ENCODE peak calls at places on chromosomes 6 and 20, in seven cellular contexts. K is MM.1S, U is neural progenitor cell, J is hepatocyte, B is PC-3, X is GM23248, I is HCT116. Q is an unnamed sample.

GRCh38 chr6:170022827-170023619 is 267.9 kb downstream of the DLL1 start:
- DNase-seq in K (no peak), U (no peak), J (no peak), B (no peak), X (no peak), I (no peak), Q (peak; percentile 62)

GRCh38 chr6:41637179-41638001 is 878 bp upstream of the MDFI start:
- DNase-seq in K (no peak), U (peak; percentile 62), J (peak; percentile 41), B (peak; percentile 66), X (no peak), I (no peak), Q (peak; percentile 67)

GRCh38 chr6:166556871-166557322 is 29.6 kb downstream of the RAMACL start:
- DNase-seq in K (no peak), U (peak; percentile 33), J (no peak), B (peak; percentile 96), X (peak; percentile 97), I (peak; percentile 86), Q (peak; percentile 48)

GRCh38 chr6:15330174-15330934 is 84.5 kb downstream of the JARID2 start:
- DNase-seq in K (no peak), U (no peak), J (no peak), B (peak; percentile 28), X (peak; percentile 85), I (no peak), Q (no peak)

GRCh38 chr6:83221886-83222479 is 28.8 kb downstream of the RWDD2A start:
- DNase-seq in K (peak; percentile 42), U (peak; percentile 65), J (peak; percentile 72), B (peak; percentile 57), X (peak; percentile 58), I (peak; percentile 18), Q (peak; percentile 75)

GRCh38 chr20:43448748-43449535 is 8.8 kb upstream of the SRSF6 start:
- DNase-seq in K (peak; percentile 40), U (peak; percentile 67), J (peak; percentile 68), B (peak; percentile 74), X (peak; percentile 60), I (peak; percentile 36), Q (peak; percentile 76)

GRCh38 chr20:10501377-10501776 is 66.3 kb downstream of the SLX4IP start:
- DNase-seq in K (no peak), U (no peak), J (no peak), B (no peak), X (no peak), I (no peak), Q (peak; percentile 38)

GRCh38 chr20:2365666-2366065 is 15.0 kb upstream of the TGM6 start:
- DNase-seq in K (no peak), U (no peak), J (no peak), B (no peak), X (no peak), I (no peak), Q (no peak)

GRCh38 chr20:19849341-19850189 is 91.5 kb downstream of the RIN2 start:
- DNase-seq in K (no peak), U (no peak), J (peak; percentile 47), B (no peak), X (peak; percentile 8), I (no peak), Q (no peak)

DNA sequence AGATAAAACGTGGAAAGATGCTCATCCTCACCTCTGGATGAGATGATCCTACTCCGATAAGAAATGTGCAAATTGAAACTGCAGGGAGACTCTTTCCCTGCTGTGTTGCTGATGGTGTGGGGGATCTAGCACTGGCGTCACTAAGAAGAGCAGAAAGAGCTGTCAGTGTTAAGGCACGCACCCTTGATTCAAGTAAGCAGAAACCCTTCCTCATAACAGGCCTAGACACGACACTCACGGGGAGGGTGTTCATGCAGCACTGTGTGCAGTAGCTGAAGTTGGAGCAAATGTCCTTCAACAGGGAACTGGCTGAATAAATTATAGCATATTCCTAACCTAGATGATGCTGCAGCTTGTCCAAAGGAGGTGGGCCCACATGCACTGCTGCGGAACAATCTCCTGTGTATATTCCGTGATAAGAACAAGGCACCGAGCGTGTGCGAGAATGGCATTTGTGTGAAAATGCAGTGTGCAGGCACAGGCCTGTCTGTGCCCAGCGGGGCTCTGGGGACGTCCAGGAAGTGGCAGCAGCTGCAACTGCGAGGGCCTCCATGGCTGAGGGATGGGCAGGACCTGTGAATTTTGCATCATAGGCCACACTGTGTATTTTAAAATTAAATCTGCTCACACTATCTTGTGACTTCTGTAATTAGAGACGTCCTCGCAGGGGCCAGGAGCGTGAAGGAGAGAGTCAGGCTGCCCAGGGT is 64.0 kb downstream of the TCP11 start:
- DNase-seq in K (no peak), U (no peak), J (no peak), B (no peak), X (no peak), I (no peak), Q (no peak)
- H3K4me1 ChIP-seq in K (no peaks in the 10 kb centered on the region), U (no peaks in the 10 kb centered on the region), J (no peaks in the 10 kb centered on the region), B (no peaks in the 10 kb centered on the region), X (no peaks in the 10 kb centered on the region), I (no peaks in the 10 kb centered on the region), Q (no peaks in the 10 kb centered on the region)

GRCh38 chr6:36826520-36827227 is 12.6 kb downstream of the CPNE5 start:
- DNase-seq in K (no peak), U (no peak), J (no peak), B (no peak), X (peak; percentile 29), I (no peak), Q (no peak)

GRCh38 chr6:36825452-36825851 is 13.8 kb downstream of the CPNE5 start:
- DNase-seq in K (no peak), U (no peak), J (no peak), B (no peak), X (no peak), I (no peak), Q (no peak)

GRCh38 chr6:36825996-36826395 is 13.2 kb downstream of the CPNE5 start:
- DNase-seq in K (no peak), U (no peak), J (no peak), B (no peak), X (no peak), I (no peak), Q (no peak)

GRCh38 chr6:36829919-36830544 is 9.2 kb downstream of the CPNE5 start:
- DNase-seq in K (no peak), U (no peak), J (peak; percentile 65), B (no peak), X (no peak), I (no peak), Q (no peak)

DNA sequence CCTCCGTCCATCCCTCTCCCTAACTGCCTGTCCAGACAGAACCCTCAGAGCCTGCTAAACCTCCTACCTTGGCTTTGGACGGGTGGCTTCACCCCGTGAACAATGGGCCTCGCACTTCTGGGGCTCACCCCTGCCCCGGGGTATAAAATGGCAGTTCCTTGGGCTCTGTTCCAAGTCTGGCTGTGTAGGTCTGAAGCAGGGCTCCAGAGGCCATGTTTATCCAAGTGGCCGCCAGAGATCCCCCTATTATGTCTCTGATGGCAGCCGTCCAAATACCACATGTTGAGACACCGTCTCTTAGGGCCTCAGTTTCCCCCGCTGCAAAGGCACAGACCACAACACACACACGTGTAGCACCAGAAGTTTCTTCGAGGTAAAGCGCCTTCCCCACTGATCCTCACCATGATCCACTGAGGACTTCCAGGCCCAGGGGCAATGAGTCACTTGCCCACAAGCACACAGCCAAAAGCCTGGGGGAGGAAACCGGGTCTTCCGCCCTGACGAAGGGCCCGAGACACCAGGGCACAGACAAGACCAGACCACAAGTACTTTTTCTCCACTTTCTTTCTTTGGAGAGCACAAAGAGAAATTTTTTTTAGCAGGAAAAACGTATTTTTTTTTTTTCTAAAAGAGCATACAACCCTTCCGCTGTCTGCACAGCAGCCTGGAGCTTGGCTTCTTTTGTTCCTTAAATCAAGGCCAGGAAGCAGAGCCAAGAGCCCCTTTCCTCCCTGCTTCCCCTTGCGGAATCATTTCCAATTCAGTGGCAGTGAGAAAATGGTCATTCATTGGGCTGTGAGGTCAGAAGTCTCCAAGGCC is 11.8 kb downstream of the CPNE5 start:
- DNase-seq in K (no peak), U (peak; percentile 25), J (no peak), B (peak; percentile 80), X (peak; percentile 43), I (no peak), Q (no peak)
- TF ChIP-seq EZH2phosphoT487 in K (no peak), U (no peak), J (no peak), B (no peak), X (no peak), I (no peak), Q (no peak)

GRCh38 chr6:123802697-123803455 is 789 bp upstream of the NKAIN2 start:
- DNase-seq in K (peak; percentile 91), U (peak; percentile 91), J (peak; percentile 93), B (peak; percentile 71), X (peak; percentile 79), I (peak; percentile 22), Q (peak; percentile 89)
- TF ChIP-seq EZH2 in K (no peak), U (peak; percentile 20), J (peak; percentile 36), B (peak; percentile 87), X (peak; percentile 56), I (no peak), Q (peak; percentile 31)

GRCh38 chr20:21133404-21133803 is 7.5 kb downstream of the KIZ start:
- DNase-seq in K (no peak), U (no peak), J (no peak), B (no peak), X (no peak), I (no peak), Q (no peak)
- H3K4me1 ChIP-seq in K (no peaks in the 10 kb centered on the region), U (peaks cover 15% of the 10 kb centered on the region), J (no peaks in the 10 kb centered on the region), B (no peaks in the 10 kb centered on the region), X (no peaks in the 10 kb centered on the region), I (no peaks in the 10 kb centered on the region), Q (peaks cover 51% of the 10 kb centered on the region)

GRCh38 chr20:4091332-4092135 is 76.2 kb upstream of the RNF24 start:
- DNase-seq in K (no peak), U (peak; percentile 77), J (peak; percentile 74), B (peak; percentile 76), X (peak; percentile 73), I (no peak), Q (peak; percentile 90)
- TF ChIP-seq EZH2phosphoT487 in K (no peak), U (no peak), J (no peak), B (no peak), X (no peak), I (no peak), Q (no peak)

GRCh38 chr20:21705466-21706344 is at the start of gene PAX1:
- DNase-seq in K (peak; percentile 25), U (peak; percentile 83), J (peak; percentile 45), B (no peak), X (peak; percentile 46), I (no peak), Q (peak; percentile 52)
- TF ChIP-seq EZH2 in K (no peak), U (no peak), J (no peak), B (no peak), X (no peak), I (no peak), Q (peak; percentile 98)

DNA sequence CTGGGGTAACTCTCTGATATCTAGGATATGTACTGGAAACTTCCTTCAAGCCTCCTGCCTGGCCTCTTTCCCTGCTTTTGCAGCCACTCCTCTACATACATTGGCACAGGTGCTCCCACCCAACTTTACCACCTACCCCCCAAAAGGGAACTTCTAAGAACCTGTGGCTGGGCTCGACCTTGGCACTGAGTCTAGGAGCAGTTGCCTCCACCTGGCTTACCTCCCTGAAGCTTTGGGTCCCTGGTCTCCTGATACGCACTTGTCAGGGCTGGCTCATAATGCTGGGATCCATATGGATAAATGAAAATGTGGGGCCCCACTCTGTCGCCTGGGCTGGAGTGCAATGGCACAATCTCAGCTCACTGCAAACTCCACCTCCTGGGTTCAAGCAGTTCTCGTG is 56.2 kb downstream of the SSR1 start:
- DNase-seq in K (no peak), U (no peak), J (no peak), B (no peak), X (no peak), I (no peak), Q (no peak)
- H3K4me1 ChIP-seq in K (no peaks in the 10 kb centered on the region), U (peaks cover 6% of the 10 kb centered on the region), J (peaks cover 2% of the 10 kb centered on the region), B (peaks cover 11% of the 10 kb centered on the region), X (no peaks in the 10 kb centered on the region), I (peaks cover 15% of the 10 kb centered on the region), Q (peaks cover 5% of the 10 kb centered on the region)